ENCODE peak calls at places on chromosomes 5 and 9, in five cellular contexts. One of them, this sample, is unnamed. For H3K9me3, the result is how much of the 10 kb centered on the place peaks cover.

GRCh38 chr9:69820955-69821788 is 555 bp downstream of the CFAP95 start:
- DNase-seq in Panc1: no peak
- DNase-seq in OCI-LY7: no peak
- DNase-seq in tibial artery: no peak
- DNase-seq in astrocyte: no peak
- DNase-seq in this sample: no peak

GRCh38 chr9:87698069-87698809 is 27.7 kb upstream of the CTSL start:
- DNase-seq in Panc1: no peak
- DNase-seq in OCI-LY7: no peak
- DNase-seq in tibial artery: no peak
- DNase-seq in astrocyte: no peak
- DNase-seq in this sample: peak

GRCh38 chr9:111566234-111566633 is 33.2 kb downstream of the PTGR1 start:
- DNase-seq in Panc1: no peak
- DNase-seq in OCI-LY7: no peak
- DNase-seq in tibial artery: no peak
- DNase-seq in astrocyte: no peak
- DNase-seq in this sample: peak

GRCh38 chr9:91558879-91559278 is 135.2 kb upstream of the NFIL3 start:
- DNase-seq in Panc1: no peak
- DNase-seq in OCI-LY7: no peak
- DNase-seq in tibial artery: no peak
- DNase-seq in astrocyte: no peak
- DNase-seq in this sample: no peak

GRCh38 chr9:112868461-112868860 is 22.2 kb downstream of the SLC46A2 start:
- DNase-seq in Panc1: no peak
- DNase-seq in OCI-LY7: no peak
- DNase-seq in tibial artery: no peak
- DNase-seq in astrocyte: no peak
- DNase-seq in this sample: no peak

GRCh38 chr9:120718328-120718727 is 4.1 kb upstream of the MEGF9 start:
- DNase-seq in Panc1: no peak
- DNase-seq in OCI-LY7: no peak
- DNase-seq in tibial artery: no peak
- DNase-seq in astrocyte: no peak
- DNase-seq in this sample: no peak

GRCh38 chr5:138824924-138825863 is 49.9 kb downstream of the LRRTM2 start:
- DNase-seq in Panc1: no peak
- DNase-seq in OCI-LY7: peak
- DNase-seq in tibial artery: no peak
- DNase-seq in astrocyte: no peak
- DNase-seq in this sample: no peak

GRCh38 chr9:100092066-100092465 is 6.7 kb downstream of the ERP44 start:
- DNase-seq in Panc1: no peak
- DNase-seq in OCI-LY7: no peak
- DNase-seq in tibial artery: no peak
- DNase-seq in astrocyte: no peak
- DNase-seq in this sample: no peak

DNA sequence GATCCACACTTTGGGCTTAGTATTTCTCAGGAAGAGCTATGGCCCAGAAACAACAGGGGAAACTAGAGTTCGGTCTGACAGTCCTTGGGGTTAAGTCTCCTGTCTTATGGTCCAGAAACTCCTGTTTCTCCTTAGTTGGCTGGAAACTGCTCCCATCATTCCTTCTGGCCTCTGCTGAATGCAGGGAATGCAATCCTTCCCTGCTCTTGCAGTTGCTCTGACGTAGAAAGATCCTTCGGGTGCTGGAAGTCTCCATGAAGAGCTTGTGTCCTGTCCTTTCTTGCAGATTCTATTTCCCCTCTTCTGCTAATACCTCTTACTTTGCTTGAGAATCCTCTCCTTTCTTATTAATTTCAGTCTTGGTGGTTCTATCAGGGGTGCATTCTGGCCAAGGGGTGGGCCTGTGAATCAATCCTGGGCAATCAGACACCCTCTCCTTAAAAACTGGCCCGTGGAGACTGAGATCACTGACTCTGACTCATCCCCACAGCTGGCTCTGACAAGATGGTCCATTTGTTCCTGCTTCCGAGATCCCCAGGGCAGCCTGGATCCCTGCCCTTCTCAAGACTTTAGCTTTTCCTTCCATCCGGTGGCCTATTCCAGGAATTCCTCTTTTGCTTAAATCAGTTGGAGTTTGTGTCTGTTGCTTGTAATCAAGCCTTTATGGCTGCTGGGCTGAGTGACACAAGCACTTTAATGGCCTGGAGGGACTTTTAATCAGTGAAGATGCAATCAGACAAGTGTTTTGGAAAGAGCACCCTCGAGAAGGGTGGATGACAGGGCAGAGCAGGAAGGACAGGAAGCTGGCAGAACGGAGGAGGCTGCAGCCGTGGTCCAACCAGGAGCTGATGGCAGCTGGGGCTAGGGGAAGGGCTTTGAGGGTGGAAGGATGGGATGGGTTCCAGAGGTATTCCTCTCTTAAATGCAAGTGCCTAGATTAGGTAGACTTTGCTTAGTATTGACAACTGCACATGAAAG is 23.7 kb downstream of the PTGS1 start:
- DNase-seq in Panc1: no peak
- DNase-seq in OCI-LY7: no peak
- DNase-seq in tibial artery: peak
- DNase-seq in astrocyte: peak
- DNase-seq in this sample: no peak
- TF ChIP-seq CTCF in Panc1: no peak
- TF ChIP-seq CTCF in OCI-LY7: no peak
- TF ChIP-seq CTCF in tibial artery: no peak
- TF ChIP-seq CTCF in astrocyte: no peak
- TF ChIP-seq CTCF in this sample: no peak

DNA sequence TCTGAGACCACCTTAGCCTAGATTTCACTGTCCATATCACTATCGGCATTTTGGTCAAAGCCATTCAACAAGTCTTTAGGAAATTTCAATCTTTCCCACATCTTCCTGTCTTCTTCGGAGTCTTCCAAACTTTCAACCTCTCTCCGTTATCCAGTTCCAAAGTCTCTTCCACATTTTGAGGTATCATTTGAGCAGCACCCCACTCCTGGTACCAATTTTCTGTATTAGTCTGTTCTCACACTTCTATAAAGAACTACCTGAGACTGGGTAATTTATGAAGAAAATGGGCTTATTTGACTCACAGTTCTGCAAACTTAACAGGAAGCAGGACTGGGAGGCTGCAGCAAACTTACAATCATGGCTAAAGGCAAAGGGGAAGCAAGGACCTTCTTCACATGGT is 215.5 kb downstream of the CYLC2 start:
- DNase-seq in Panc1: no peak
- DNase-seq in OCI-LY7: no peak
- DNase-seq in tibial artery: no peak
- DNase-seq in astrocyte: no peak
- DNase-seq in this sample: no peak
- H3K9me3 ChIP-seq in Panc1: under half
- H3K9me3 ChIP-seq in OCI-LY7: under half
- H3K9me3 ChIP-seq in tibial artery: under half
- H3K9me3 ChIP-seq in astrocyte: under half
- H3K9me3 ChIP-seq in this sample: under half

DNA sequence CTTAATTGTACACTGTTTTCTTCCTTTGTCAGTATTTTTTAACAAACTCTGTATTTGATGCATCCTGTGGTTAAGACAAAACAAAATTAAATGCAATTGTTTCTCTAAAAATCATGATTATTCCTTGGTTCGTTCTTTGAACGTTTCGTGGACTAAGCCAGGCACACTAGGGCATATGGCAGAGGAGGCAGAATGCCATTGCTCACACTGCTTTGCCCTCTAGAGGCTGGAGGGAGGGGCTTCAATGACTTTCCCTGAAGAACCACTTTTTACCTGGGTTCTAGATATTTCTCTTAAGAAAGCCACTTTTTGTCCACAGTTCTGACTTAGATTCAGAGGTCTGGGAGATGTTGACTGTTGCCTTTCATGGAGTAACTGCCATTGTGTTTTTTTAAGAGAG is 236.2 kb upstream of the ADAMTSL1 start:
- DNase-seq in Panc1: no peak
- DNase-seq in OCI-LY7: no peak
- DNase-seq in tibial artery: no peak
- DNase-seq in astrocyte: no peak
- DNase-seq in this sample: no peak
- TF ChIP-seq CTCF in Panc1: no peak
- TF ChIP-seq CTCF in OCI-LY7: no peak
- TF ChIP-seq CTCF in tibial artery: no peak
- TF ChIP-seq CTCF in astrocyte: peak
- TF ChIP-seq CTCF in this sample: no peak

DNA sequence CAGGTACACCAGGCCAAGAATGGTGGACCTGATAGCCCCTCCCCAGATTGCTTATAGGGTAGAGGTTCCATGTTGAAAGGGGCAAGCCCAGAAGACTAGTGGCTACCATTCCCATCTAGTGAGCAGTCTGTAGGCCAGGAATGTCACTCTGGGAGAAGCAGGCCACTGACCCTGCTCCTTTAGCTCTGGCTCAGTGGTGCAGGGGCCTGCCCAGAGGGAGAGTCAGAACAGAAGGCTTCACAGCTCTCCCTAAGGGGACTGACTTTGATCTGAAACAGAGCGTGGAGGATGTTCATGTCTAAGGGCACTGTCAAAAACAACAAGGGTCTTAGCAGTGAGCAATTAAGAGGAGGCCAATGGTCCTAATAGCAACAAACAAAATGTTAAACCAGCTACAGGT is 81.7 kb downstream of the ZNF354C start:
- DNase-seq in Panc1: no peak
- DNase-seq in OCI-LY7: no peak
- DNase-seq in tibial artery: no peak
- DNase-seq in astrocyte: no peak
- DNase-seq in this sample: no peak
- H3K9me3 ChIP-seq in Panc1: under half
- H3K9me3 ChIP-seq in OCI-LY7: under half
- H3K9me3 ChIP-seq in tibial artery: under half
- H3K9me3 ChIP-seq in astrocyte: under half
- H3K9me3 ChIP-seq in this sample: under half

GRCh38 chr9:129768486-129768885 is 15.6 kb upstream of the PTGES start:
- DNase-seq in Panc1: no peak
- DNase-seq in OCI-LY7: no peak
- DNase-seq in tibial artery: no peak
- DNase-seq in astrocyte: no peak
- DNase-seq in this sample: no peak
- TF ChIP-seq CTCF in Panc1: no peak
- TF ChIP-seq CTCF in OCI-LY7: no peak
- TF ChIP-seq CTCF in tibial artery: no peak
- TF ChIP-seq CTCF in astrocyte: no peak
- TF ChIP-seq CTCF in this sample: no peak

This sample was measured in thyroid gland.